ENCODE peak calls at places on chromosomes 11 and 22, in nine cellular contexts. One of them, this sample, is unnamed.

GRCh38 chr11:40294343-40294723 is 1165.1 kb downstream of the LRRC4C start:
- DNase-seq in HFFc6: no peak
- DNase-seq in tibial nerve: no peak
- DNase-seq in neural crest cell: no peak
- DNase-seq in CD8-positive, alpha-beta T cell: no peak
- DNase-seq in fibroblast of the aortic adventitia: no peak
- DNase-seq in osteoblast: no peak
- DNase-seq in epithelial cell of esophagus: no peak
- DNase-seq in GM12864: no peak
- DNase-seq in this sample: no peak

GRCh38 chr22:36236338-36237319 is 2.7 kb downstream of the APOL2 start:
- DNase-seq in HFFc6: no peak
- DNase-seq in tibial nerve: no peak
- DNase-seq in neural crest cell: no peak
- DNase-seq in CD8-positive, alpha-beta T cell: no peak
- DNase-seq in fibroblast of the aortic adventitia: no peak
- DNase-seq in osteoblast: no peak
- DNase-seq in epithelial cell of esophagus: peak
- DNase-seq in GM12864: no peak
- DNase-seq in this sample: no peak

GRCh38 chr11:1153951-1154487 is 3.7 kb upstream of the MUC5AC start:
- DNase-seq in HFFc6: peak
- DNase-seq in tibial nerve: no peak
- DNase-seq in neural crest cell: no peak
- DNase-seq in CD8-positive, alpha-beta T cell: no peak
- DNase-seq in fibroblast of the aortic adventitia: peak
- DNase-seq in osteoblast: peak
- DNase-seq in epithelial cell of esophagus: no peak
- DNase-seq in GM12864: no peak
- DNase-seq in this sample: peak

GRCh38 chr11:131591051-131591461 is 220.6 kb downstream of the NTM start:
- DNase-seq in HFFc6: no peak
- DNase-seq in tibial nerve: no peak
- DNase-seq in neural crest cell: no peak
- DNase-seq in CD8-positive, alpha-beta T cell: no peak
- DNase-seq in fibroblast of the aortic adventitia: no peak
- DNase-seq in osteoblast: no peak
- DNase-seq in epithelial cell of esophagus: no peak
- DNase-seq in GM12864: no peak
- DNase-seq in this sample: no peak

GRCh38 chr11:10322830-10323792 is 18.2 kb downstream of the ADM start:
- DNase-seq in HFFc6: peak
- DNase-seq in tibial nerve: no peak
- DNase-seq in neural crest cell: no peak
- DNase-seq in CD8-positive, alpha-beta T cell: peak
- DNase-seq in fibroblast of the aortic adventitia: peak
- DNase-seq in osteoblast: no peak
- DNase-seq in epithelial cell of esophagus: peak
- DNase-seq in GM12864: no peak
- DNase-seq in this sample: no peak

GRCh38 chr22:39267966-39268365 is 23.2 kb upstream of the PDGFB start:
- DNase-seq in HFFc6: no peak
- DNase-seq in tibial nerve: no peak
- DNase-seq in neural crest cell: no peak
- DNase-seq in CD8-positive, alpha-beta T cell: no peak
- DNase-seq in fibroblast of the aortic adventitia: no peak
- DNase-seq in osteoblast: no peak
- DNase-seq in epithelial cell of esophagus: no peak
- DNase-seq in GM12864: no peak
- DNase-seq in this sample: no peak

GRCh38 chr11:13760115-13760514 is 91.6 kb downstream of the FAR1 start:
- DNase-seq in HFFc6: no peak
- DNase-seq in tibial nerve: no peak
- DNase-seq in neural crest cell: no peak
- DNase-seq in CD8-positive, alpha-beta T cell: no peak
- DNase-seq in fibroblast of the aortic adventitia: no peak
- DNase-seq in osteoblast: no peak
- DNase-seq in epithelial cell of esophagus: peak
- DNase-seq in GM12864: no peak
- DNase-seq in this sample: no peak

GRCh38 chr22:44180706-44181032 is at the start of gene PARVG:
- DNase-seq in HFFc6: no peak
- DNase-seq in tibial nerve: no peak
- DNase-seq in neural crest cell: no peak
- DNase-seq in CD8-positive, alpha-beta T cell: peak
- DNase-seq in fibroblast of the aortic adventitia: no peak
- DNase-seq in osteoblast: no peak
- DNase-seq in epithelial cell of esophagus: peak
- DNase-seq in GM12864: peak
- DNase-seq in this sample: peak

DNA sequence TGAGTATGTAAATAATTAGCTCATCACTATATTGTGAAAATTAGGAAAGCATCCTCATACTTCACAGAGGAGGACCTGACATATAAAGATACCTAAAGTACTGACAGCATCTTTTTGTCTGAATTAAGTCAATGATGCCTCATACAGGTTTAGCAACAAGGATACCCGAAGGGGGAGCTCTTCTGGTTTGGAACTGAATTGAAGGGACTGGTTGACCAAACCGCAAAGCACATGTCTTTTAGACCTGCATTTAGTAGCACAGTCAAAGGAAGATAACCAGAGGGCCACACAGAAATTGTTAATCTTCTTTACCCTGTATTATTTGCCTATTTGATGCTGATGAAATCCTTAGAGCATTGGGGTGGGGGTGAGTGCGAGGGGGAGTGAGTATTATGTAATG is 12.9 kb upstream of the WT1 start:
- DNase-seq in HFFc6: peak
- DNase-seq in tibial nerve: no peak
- DNase-seq in neural crest cell: peak
- DNase-seq in CD8-positive, alpha-beta T cell: no peak
- DNase-seq in fibroblast of the aortic adventitia: peak
- DNase-seq in osteoblast: no peak
- DNase-seq in epithelial cell of esophagus: peak
- DNase-seq in GM12864: no peak
- DNase-seq in this sample: no peak
- TF ChIP-seq CTCF in HFFc6: peak
- TF ChIP-seq CTCF in tibial nerve: no peak
- TF ChIP-seq CTCF in neural crest cell: peak
- TF ChIP-seq CTCF in CD8-positive, alpha-beta T cell: no peak
- TF ChIP-seq CTCF in fibroblast of the aortic adventitia: peak
- TF ChIP-seq CTCF in osteoblast: peak
- TF ChIP-seq CTCF in epithelial cell of esophagus: peak
- TF ChIP-seq CTCF in GM12864: peak
- TF ChIP-seq CTCF in this sample: no peak

GRCh38 chr11:7376386-7376785 is 108.9 kb upstream of the OLFML1 start:
- DNase-seq in HFFc6: no peak
- DNase-seq in tibial nerve: no peak
- DNase-seq in neural crest cell: no peak
- DNase-seq in CD8-positive, alpha-beta T cell: no peak
- DNase-seq in fibroblast of the aortic adventitia: no peak
- DNase-seq in osteoblast: no peak
- DNase-seq in epithelial cell of esophagus: no peak
- DNase-seq in GM12864: no peak
- DNase-seq in this sample: no peak

GRCh38 chr11:7384691-7385090 is 100.6 kb upstream of the OLFML1 start:
- DNase-seq in HFFc6: no peak
- DNase-seq in tibial nerve: no peak
- DNase-seq in neural crest cell: no peak
- DNase-seq in CD8-positive, alpha-beta T cell: no peak
- DNase-seq in fibroblast of the aortic adventitia: no peak
- DNase-seq in osteoblast: no peak
- DNase-seq in epithelial cell of esophagus: no peak
- DNase-seq in GM12864: no peak
- DNase-seq in this sample: no peak

GRCh38 chr11:7383406-7383805 is 101.9 kb upstream of the OLFML1 start:
- DNase-seq in HFFc6: no peak
- DNase-seq in tibial nerve: no peak
- DNase-seq in neural crest cell: no peak
- DNase-seq in CD8-positive, alpha-beta T cell: no peak
- DNase-seq in fibroblast of the aortic adventitia: no peak
- DNase-seq in osteoblast: no peak
- DNase-seq in epithelial cell of esophagus: no peak
- DNase-seq in GM12864: no peak
- DNase-seq in this sample: no peak

GRCh38 chr11:7385532-7385931 is 99.8 kb upstream of the OLFML1 start:
- DNase-seq in HFFc6: no peak
- DNase-seq in tibial nerve: no peak
- DNase-seq in neural crest cell: no peak
- DNase-seq in CD8-positive, alpha-beta T cell: no peak
- DNase-seq in fibroblast of the aortic adventitia: no peak
- DNase-seq in osteoblast: no peak
- DNase-seq in epithelial cell of esophagus: no peak
- DNase-seq in GM12864: no peak
- DNase-seq in this sample: no peak

GRCh38 chr11:7381937-7382336 is 103.4 kb upstream of the OLFML1 start:
- DNase-seq in HFFc6: no peak
- DNase-seq in tibial nerve: no peak
- DNase-seq in neural crest cell: no peak
- DNase-seq in CD8-positive, alpha-beta T cell: no peak
- DNase-seq in fibroblast of the aortic adventitia: no peak
- DNase-seq in osteoblast: no peak
- DNase-seq in epithelial cell of esophagus: no peak
- DNase-seq in GM12864: no peak
- DNase-seq in this sample: no peak
- TF ChIP-seq CTCF in HFFc6: no peak
- TF ChIP-seq CTCF in tibial nerve: no peak
- TF ChIP-seq CTCF in neural crest cell: no peak
- TF ChIP-seq CTCF in CD8-positive, alpha-beta T cell: no peak
- TF ChIP-seq CTCF in fibroblast of the aortic adventitia: no peak
- TF ChIP-seq CTCF in osteoblast: no peak
- TF ChIP-seq CTCF in epithelial cell of esophagus: no peak
- TF ChIP-seq CTCF in GM12864: no peak
- TF ChIP-seq CTCF in this sample: no peak

DNA sequence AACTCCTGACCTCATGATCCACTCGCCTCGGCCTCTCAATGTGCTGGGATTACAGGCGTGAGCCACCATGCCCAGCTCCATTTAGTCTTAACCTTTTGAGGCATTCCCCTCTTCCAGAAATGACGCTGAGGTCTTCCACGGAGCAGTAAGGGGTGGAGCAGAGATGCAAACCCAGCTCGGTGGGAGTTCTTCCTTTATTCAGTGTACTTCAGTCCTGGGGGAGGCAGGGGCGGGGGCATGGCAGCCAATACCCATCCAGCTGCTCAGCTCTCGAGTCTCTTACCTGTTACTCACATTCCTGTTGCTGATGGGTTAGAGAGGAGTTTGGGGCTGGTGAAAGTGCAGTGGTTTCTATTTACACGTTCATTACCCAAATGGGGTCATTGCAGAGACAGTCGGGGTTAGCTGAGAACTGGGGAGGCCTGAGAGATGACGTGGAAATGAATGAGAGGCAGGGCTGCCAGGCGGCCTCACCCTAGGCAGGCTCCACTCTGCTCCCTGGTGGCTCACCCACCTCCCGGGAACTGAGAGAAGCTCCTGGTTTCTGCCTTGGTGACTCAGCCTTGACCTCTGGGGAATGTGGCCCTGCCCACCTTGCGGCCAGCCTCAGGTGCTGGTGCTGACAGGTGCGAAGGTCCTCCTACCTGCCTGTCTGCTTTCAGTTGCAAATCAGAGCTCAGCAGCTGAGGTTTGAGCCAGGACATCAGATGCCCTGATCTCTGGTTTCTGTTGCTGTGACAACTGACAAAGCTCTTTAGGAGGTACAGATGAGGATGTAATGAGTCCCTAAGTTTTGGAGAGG is 13.4 kb upstream of the ST14 start:
- DNase-seq in HFFc6: peak
- DNase-seq in tibial nerve: no peak
- DNase-seq in neural crest cell: no peak
- DNase-seq in CD8-positive, alpha-beta T cell: no peak
- DNase-seq in fibroblast of the aortic adventitia: no peak
- DNase-seq in osteoblast: no peak
- DNase-seq in epithelial cell of esophagus: peak
- DNase-seq in GM12864: no peak
- DNase-seq in this sample: no peak
- TF ChIP-seq CTCF in HFFc6: peak
- TF ChIP-seq CTCF in tibial nerve: no peak
- TF ChIP-seq CTCF in neural crest cell: no peak
- TF ChIP-seq CTCF in CD8-positive, alpha-beta T cell: no peak
- TF ChIP-seq CTCF in fibroblast of the aortic adventitia: peak
- TF ChIP-seq CTCF in osteoblast: peak
- TF ChIP-seq CTCF in epithelial cell of esophagus: peak
- TF ChIP-seq CTCF in GM12864: peak
- TF ChIP-seq CTCF in this sample: no peak

GRCh38 chr11:134725211-134725610 is 313.2 kb upstream of the B3GAT1 start:
- DNase-seq in HFFc6: no peak
- DNase-seq in tibial nerve: no peak
- DNase-seq in neural crest cell: no peak
- DNase-seq in CD8-positive, alpha-beta T cell: no peak
- DNase-seq in fibroblast of the aortic adventitia: no peak
- DNase-seq in osteoblast: no peak
- DNase-seq in epithelial cell of esophagus: no peak
- DNase-seq in GM12864: no peak
- DNase-seq in this sample: peak

GRCh38 chr11:134727204-134727603 is 315.2 kb upstream of the B3GAT1 start:
- DNase-seq in HFFc6: no peak
- DNase-seq in tibial nerve: no peak
- DNase-seq in neural crest cell: no peak
- DNase-seq in CD8-positive, alpha-beta T cell: no peak
- DNase-seq in fibroblast of the aortic adventitia: no peak
- DNase-seq in osteoblast: no peak
- DNase-seq in epithelial cell of esophagus: no peak
- DNase-seq in GM12864: no peak
- DNase-seq in this sample: peak

GRCh38 chr11:134724779-134725140 is 312.7 kb upstream of the B3GAT1 start:
- DNase-seq in HFFc6: no peak
- DNase-seq in tibial nerve: no peak
- DNase-seq in neural crest cell: no peak
- DNase-seq in CD8-positive, alpha-beta T cell: no peak
- DNase-seq in fibroblast of the aortic adventitia: no peak
- DNase-seq in osteoblast: no peak
- DNase-seq in epithelial cell of esophagus: no peak
- DNase-seq in GM12864: no peak
- DNase-seq in this sample: no peak

GRCh38 chr11:134727636-134728035 is 315.6 kb upstream of the B3GAT1 start:
- DNase-seq in HFFc6: no peak
- DNase-seq in tibial nerve: no peak
- DNase-seq in neural crest cell: no peak
- DNase-seq in CD8-positive, alpha-beta T cell: no peak
- DNase-seq in fibroblast of the aortic adventitia: no peak
- DNase-seq in osteoblast: no peak
- DNase-seq in epithelial cell of esophagus: no peak
- DNase-seq in GM12864: no peak
- DNase-seq in this sample: peak

DNA sequence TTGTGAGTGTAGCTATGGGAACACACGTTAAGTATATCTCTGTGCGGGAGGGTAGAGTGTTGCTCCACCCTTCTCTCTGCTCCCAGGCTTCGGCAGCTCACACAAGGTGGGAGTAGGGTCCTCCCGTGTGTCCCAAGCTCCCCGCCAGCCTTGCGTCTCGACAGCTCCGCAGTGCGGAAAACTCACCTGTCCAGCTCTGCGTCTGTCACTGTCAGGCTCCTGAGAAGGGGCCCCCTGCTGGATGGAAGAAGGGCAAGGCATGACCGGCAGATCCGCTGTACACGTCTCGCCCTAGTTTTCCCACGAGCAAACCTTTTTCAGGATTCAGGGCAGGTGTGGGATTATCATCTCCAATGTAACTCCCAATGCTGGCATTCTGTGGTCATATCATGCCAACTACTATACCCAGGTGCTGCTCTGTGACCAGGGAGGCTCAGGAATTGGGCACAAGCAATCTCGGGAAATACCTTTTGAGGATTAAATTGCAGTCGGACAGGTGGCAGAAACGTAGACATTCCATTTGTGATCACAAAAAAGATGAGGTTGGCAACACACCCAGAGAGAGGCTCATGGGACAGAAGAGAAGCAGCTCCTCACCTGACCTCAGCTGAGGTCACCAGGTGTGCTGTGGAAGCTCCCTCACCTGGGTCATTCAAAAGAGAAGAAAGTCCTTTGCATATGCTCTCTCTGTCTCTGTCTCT is 314.0 kb upstream of the B3GAT1 start:
- DNase-seq in HFFc6: no peak
- DNase-seq in tibial nerve: no peak
- DNase-seq in neural crest cell: no peak
- DNase-seq in CD8-positive, alpha-beta T cell: no peak
- DNase-seq in fibroblast of the aortic adventitia: no peak
- DNase-seq in osteoblast: no peak
- DNase-seq in epithelial cell of esophagus: no peak
- DNase-seq in GM12864: no peak
- DNase-seq in this sample: peak
- TF ChIP-seq CTCF in HFFc6: peak
- TF ChIP-seq CTCF in tibial nerve: no peak
- TF ChIP-seq CTCF in neural crest cell: peak
- TF ChIP-seq CTCF in CD8-positive, alpha-beta T cell: no peak
- TF ChIP-seq CTCF in fibroblast of the aortic adventitia: no peak
- TF ChIP-seq CTCF in osteoblast: no peak
- TF ChIP-seq CTCF in epithelial cell of esophagus: peak
- TF ChIP-seq CTCF in GM12864: no peak
- TF ChIP-seq CTCF in this sample: no peak

This sample was measured in spleen.